ENCODE peak calls at places on chromosomes 11 and 22, in six cellular contexts. N is kidney epithelial cell, G is tibial artery, R is heart right ventricle, T is osteocyte, W is pancreas. J is an unnamed sample.

GRCh38 chr11:132050577-132051180 is 680.3 kb downstream of the NTM start:
- DNase-seq in N (no peak), G (no peak), R (no peak), T (no peak), W (no peak), J (no peak)

GRCh38 chr22:44026630-44027511 is 2.8 kb downstream of the PARVB start:
- DNase-seq in N (no peak), G (peak), R (peak), T (no peak), W (no peak), J (no peak)

GRCh38 chr11:68271023-68271780 is 571 bp downstream of the C11orf24 start:
- DNase-seq in N (peak), G (peak), R (peak), T (no peak), W (peak), J (no peak)

GRCh38 chr11:112226062-112226921 is at the start of gene PTS:
- DNase-seq in N (peak), G (peak), R (peak), T (peak), W (peak), J (peak)

GRCh38 chr11:96706761-96707160 is 316.9 kb downstream of the JRKL start:
- DNase-seq in N (no peak), G (no peak), R (no peak), T (no peak), W (no peak), J (no peak)

GRCh38 chr11:13354335-13354734 is 76.7 kb downstream of the BMAL1 start:
- DNase-seq in N (no peak), G (no peak), R (no peak), T (no peak), W (no peak), J (no peak)

GRCh38 chr11:61787928-61788491 is 4.4 kb downstream of the TMEM258 start:
- DNase-seq in N (no peak), G (no peak), R (no peak), T (no peak), W (peak), J (no peak)

GRCh38 chr11:571802-572185 is 4.5 kb upstream of the PHRF1 start:
- DNase-seq in N (no peak), G (no peak), R (no peak), T (no peak), W (no peak), J (no peak)

GRCh38 chr22:37566329-37566837 is 6.1 kb downstream of the CDC42EP1 start:
- DNase-seq in N (no peak), G (no peak), R (no peak), T (no peak), W (peak), J (no peak)

GRCh38 chr11:118699508-118700220 is 20.2 kb upstream of the TREH start:
- DNase-seq in N (no peak), G (no peak), R (no peak), T (no peak), W (no peak), J (no peak)

GRCh38 chr11:95466406-95466805 is 235.4 kb upstream of the SESN3 start:
- DNase-seq in N (no peak), G (no peak), R (no peak), T (no peak), W (no peak), J (no peak)

DNA sequence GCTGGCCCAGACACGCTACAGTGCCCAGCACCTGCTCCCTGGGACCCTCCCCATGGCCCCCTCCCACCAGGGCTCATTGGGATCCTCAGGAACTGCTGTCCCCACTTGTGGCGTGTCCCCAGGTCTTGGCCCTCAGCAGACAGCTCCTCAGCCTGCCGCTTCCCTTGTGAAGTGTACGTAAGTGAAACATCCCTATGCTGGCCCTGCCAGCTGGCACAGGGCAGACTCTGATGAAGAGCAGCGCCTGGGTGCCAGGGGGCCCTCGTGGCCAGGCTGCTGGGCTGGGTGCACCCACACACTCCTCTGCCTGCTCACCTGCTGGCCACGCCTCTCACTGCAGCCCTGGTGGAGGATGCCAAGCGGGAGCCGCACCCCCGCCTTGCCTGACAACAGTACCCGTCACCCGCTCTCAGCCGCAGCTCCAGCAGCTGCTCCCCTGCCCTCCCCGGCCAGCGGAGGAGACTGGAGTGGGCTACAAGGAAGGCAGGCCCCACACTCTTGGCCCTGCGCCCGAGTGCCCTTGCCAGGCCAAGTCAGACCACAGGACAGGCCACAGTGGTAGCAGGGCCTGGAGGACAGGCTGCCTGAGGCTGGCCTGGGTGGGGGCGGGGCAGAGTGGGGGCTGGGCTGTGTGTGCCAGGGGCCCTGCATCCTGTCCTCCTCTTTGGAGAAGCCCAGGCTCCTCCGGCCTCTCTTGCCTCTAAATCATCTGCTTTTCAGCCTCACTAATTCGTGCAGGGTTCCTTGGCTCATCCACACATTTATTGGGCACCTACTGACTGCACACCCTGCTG is 39.5 kb downstream of the IGF2 start:
- DNase-seq in N (no peak), G (no peak), R (no peak), T (no peak), W (peak), J (no peak)
- TF ChIP-seq CTCF in N (peak), G (no peak), R (no peak), T (no peak), W (no peak), J (no peak)

DNA sequence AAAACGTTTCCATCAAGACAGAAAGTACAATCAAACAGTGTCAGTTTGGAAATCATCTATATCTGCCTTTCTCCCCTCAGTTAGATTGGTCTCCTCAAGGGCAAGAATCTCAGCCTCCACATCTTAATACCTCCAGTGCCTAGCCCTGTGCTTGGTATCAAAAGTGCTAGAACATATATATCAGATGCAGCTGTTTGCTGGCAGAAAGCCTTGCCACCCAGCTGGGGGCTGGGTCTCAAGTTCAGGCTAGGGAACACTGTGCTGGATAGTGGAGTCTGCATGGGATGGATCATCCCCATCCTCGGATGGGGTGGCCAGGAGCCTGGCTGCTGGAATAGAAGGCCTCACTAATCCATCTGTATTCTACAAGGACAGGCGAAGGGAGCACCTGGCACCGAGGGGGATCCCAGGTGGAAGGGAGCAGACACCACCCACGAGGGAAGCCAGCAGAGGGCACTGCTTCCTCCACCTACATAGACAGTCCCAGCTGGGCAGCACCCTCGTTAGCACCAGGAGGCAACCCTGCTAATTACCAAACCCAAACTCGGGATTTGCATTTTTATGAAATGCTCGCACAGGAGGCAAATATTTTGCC is 602.2 kb downstream of the BUD13 start:
- DNase-seq in N (no peak), G (no peak), R (peak), T (peak), W (no peak), J (peak)
- TF ChIP-seq CTCF in N (peak), G (no peak), R (peak), T (no peak), W (no peak), J (peak)

GRCh38 chr11:8365542-8365941 is 101.9 kb upstream of the LMO1 start:
- DNase-seq in N (no peak), G (no peak), R (no peak), T (no peak), W (no peak), J (no peak)
- TF ChIP-seq CTCF in N (no peak), G (no peak), R (no peak), T (no peak), W (no peak), J (no peak)

GRCh38 chr11:121657191-121657590 is 204.4 kb upstream of the SORL1-AS1 start:
- DNase-seq in N (no peak), G (no peak), R (no peak), T (no peak), W (no peak), J (no peak)

GRCh38 chr11:121665211-121665838 is 212.6 kb upstream of the SORL1-AS1 start:
- DNase-seq in N (no peak), G (no peak), R (no peak), T (no peak), W (no peak), J (no peak)

GRCh38 chr11:121664144-121664543 is 211.4 kb upstream of the SORL1-AS1 start:
- DNase-seq in N (no peak), G (no peak), R (no peak), T (no peak), W (no peak), J (no peak)

GRCh38 chr11:121659811-121660210 is 207.0 kb upstream of the SORL1-AS1 start:
- DNase-seq in N (no peak), G (no peak), R (no peak), T (no peak), W (no peak), J (no peak)

DNA sequence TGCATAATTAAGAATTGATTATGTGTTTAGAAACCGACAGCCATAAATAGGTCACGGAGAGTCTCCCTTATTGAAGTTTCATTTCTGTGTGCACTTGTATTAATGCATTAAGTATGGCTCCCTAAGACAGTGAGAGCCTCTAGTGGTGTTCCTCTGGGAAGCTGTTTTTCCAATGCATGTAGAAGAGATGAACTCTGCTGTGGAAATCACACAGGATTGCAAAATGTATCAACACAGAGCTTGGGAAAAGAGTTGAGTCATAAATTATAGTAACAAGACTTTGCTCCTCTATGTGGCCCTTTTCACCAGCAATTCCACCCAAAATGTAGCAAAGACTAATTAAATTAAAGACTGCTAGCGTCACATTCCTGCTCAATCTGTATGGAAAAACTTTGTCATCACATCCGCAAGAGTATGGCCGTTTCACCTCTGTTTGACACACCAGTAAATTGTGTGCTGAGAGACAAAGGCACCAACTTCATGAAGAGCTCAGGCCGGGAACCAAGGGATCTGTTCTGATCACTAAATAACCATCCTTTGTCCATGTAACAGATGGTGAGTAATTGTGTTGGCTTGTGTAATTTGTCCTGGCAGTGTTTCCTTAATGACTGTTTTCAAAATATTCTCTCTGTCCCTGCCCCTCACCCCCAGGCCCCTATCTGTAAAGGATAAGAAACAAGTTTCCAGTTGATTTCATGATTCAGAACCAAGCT is 209.2 kb upstream of the SORL1-AS1 start:
- DNase-seq in N (no peak), G (peak), R (no peak), T (no peak), W (no peak), J (no peak)
- TF ChIP-seq CTCF in N (no peak), G (no peak), R (no peak), T (no peak), W (no peak), J (no peak)

GRCh38 chr22:26008587-26008986 is 160.7 kb upstream of the SEZ6L start:
- DNase-seq in N (no peak), G (no peak), R (no peak), T (no peak), W (no peak), J (no peak)

GRCh38 chr22:26002456-26002855 is 166.8 kb upstream of the SEZ6L start:
- DNase-seq in N (no peak), G (no peak), R (no peak), T (no peak), W (no peak), J (no peak)

DNA sequence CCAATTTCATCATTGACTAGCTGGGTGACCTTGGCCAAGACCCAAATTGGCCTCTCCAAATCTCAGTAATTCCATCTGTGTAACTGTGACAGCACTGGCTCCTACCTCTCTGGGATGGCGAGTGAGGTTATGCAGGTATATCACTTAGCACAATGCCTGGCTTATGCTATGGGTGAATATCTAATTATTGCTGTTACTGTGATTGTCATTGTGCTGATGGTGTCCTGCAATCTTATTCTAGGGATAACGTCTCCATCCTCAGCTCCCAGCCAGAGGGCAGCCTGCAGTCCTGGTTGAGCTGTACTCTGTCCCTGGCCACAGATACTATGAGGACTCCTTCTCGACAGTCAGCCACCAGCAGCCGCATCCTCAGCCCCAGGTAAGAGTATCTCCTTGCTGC is 164.8 kb upstream of the SEZ6L start:
- DNase-seq in N (no peak), G (no peak), R (no peak), T (no peak), W (no peak), J (no peak)
- TF ChIP-seq CTCF in N (no peak), G (no peak), R (no peak), T (no peak), W (no peak), J (no peak)

GRCh38 chr11:65890324-65891179 is at the start of gene CCDC85B:
- DNase-seq in N (no peak), G (peak), R (peak), T (peak), W (peak), J (peak)
- TF ChIP-seq CTCF in N (peak), G (no peak), R (peak), T (peak), W (no peak), J (peak)

GRCh38 chr22:48576333-48577013 is 1251.2 kb downstream of the BRD1 start:
- DNase-seq in N (no peak), G (no peak), R (no peak), T (no peak), W (no peak), J (peak)
- TF ChIP-seq CTCF in N (no peak), G (peak), R (peak), T (peak), W (peak), J (peak)

GRCh38 chr22:40654522-40655167 is 18.1 kb upstream of the MRTFA start:
- DNase-seq in N (no peak), G (peak), R (peak), T (no peak), W (peak), J (no peak)

GRCh38 chr22:40648386-40648785 is 11.9 kb upstream of the MRTFA start:
- DNase-seq in N (no peak), G (no peak), R (no peak), T (no peak), W (no peak), J (no peak)

GRCh38 chr22:40651057-40651456 is 14.5 kb upstream of the MRTFA start:
- DNase-seq in N (no peak), G (no peak), R (no peak), T (no peak), W (no peak), J (no peak)

GRCh38 chr22:40651563-40652501 is 15.3 kb upstream of the MRTFA start:
- DNase-seq in N (peak), G (peak), R (peak), T (peak), W (peak), J (peak)

GRCh38 chr22:40653361-40653760 is 16.8 kb upstream of the MRTFA start:
- DNase-seq in N (no peak), G (no peak), R (no peak), T (no peak), W (no peak), J (no peak)
- TF ChIP-seq CTCF in N (no peak), G (no peak), R (no peak), T (no peak), W (no peak), J (no peak)